ENCODE peak calls at places on chromosomes 3 and 15, in eight cellular contexts. One of them, this sample, is unnamed.

GRCh38 chr15:55654541-55654940 is 66.4 kb upstream of the PYGO1 start:
- DNase-seq in lower lobe of right lung: no peak
- DNase-seq in AG04450: peak; percentile 3
- DNase-seq in astrocyte of the spinal cord: peak; percentile 26
- DNase-seq in ovary: no peak
- DNase-seq in neural progenitor cell: no peak
- DNase-seq in tibial artery: no peak
- DNase-seq in Calu3: no peak
- DNase-seq in this sample: peak; percentile 32

GRCh38 chr15:57675481-57676181 is 30.9 kb upstream of the POLR2M start:
- DNase-seq in tibial artery: no peak
- DNase-seq in neural progenitor cell: no peak
- DNase-seq in ovary: no peak
- DNase-seq in Calu3: peak; percentile 70
- DNase-seq in astrocyte of the spinal cord: no peak
- DNase-seq in AG04450: no peak
- DNase-seq in lower lobe of right lung: no peak
- DNase-seq in this sample: no peak

GRCh38 chr3:152400912-152401311 is 132.2 kb downstream of the MBNL1 start:
- DNase-seq in tibial artery: no peak
- DNase-seq in neural progenitor cell: no peak
- DNase-seq in lower lobe of right lung: no peak
- DNase-seq in astrocyte of the spinal cord: peak; percentile 72
- DNase-seq in Calu3: no peak
- DNase-seq in AG04450: peak; percentile 59
- DNase-seq in ovary: no peak
- DNase-seq in this sample: peak; percentile 44

GRCh38 chr15:31004220-31004733 is 12.8 kb upstream of the MTMR10 start:
- DNase-seq in Calu3: no peak
- DNase-seq in neural progenitor cell: peak; percentile 55
- DNase-seq in lower lobe of right lung: no peak
- DNase-seq in AG04450: no peak
- DNase-seq in tibial artery: no peak
- DNase-seq in astrocyte of the spinal cord: no peak
- DNase-seq in ovary: no peak
- DNase-seq in this sample: no peak

GRCh38 chr15:51499379-51499976 is 123.1 kb downstream of the DMXL2 start:
- DNase-seq in astrocyte of the spinal cord: peak; percentile 48
- DNase-seq in Calu3: peak; percentile 11
- DNase-seq in ovary: no peak
- DNase-seq in neural progenitor cell: peak; percentile 49
- DNase-seq in tibial artery: no peak
- DNase-seq in lower lobe of right lung: no peak
- DNase-seq in AG04450: peak; percentile 15
- DNase-seq in this sample: peak; percentile 66

GRCh38 chr3:79297242-79297641 is 470.6 kb downstream of the ROBO1 start:
- DNase-seq in lower lobe of right lung: no peak
- DNase-seq in AG04450: peak; percentile 85
- DNase-seq in tibial artery: no peak
- DNase-seq in neural progenitor cell: no peak
- DNase-seq in astrocyte of the spinal cord: peak; percentile 93
- DNase-seq in ovary: no peak
- DNase-seq in Calu3: no peak
- DNase-seq in this sample: peak; percentile 92

GRCh38 chr3:184255291-184256039 is 5.9 kb downstream of the CAMK2N2 start:
- DNase-seq in Calu3: no peak
- DNase-seq in neural progenitor cell: no peak
- DNase-seq in ovary: no peak
- DNase-seq in tibial artery: no peak
- DNase-seq in lower lobe of right lung: no peak
- DNase-seq in astrocyte of the spinal cord: no peak
- DNase-seq in AG04450: no peak
- DNase-seq in this sample: no peak

GRCh38 chr3:187951452-187952190 is 202.3 kb upstream of the LPP start:
- DNase-seq in ovary: no peak
- DNase-seq in neural progenitor cell: no peak
- DNase-seq in lower lobe of right lung: no peak
- DNase-seq in tibial artery: no peak
- DNase-seq in astrocyte of the spinal cord: no peak
- DNase-seq in Calu3: no peak
- DNase-seq in AG04450: no peak
- DNase-seq in this sample: no peak

GRCh38 chr3:156705761-156706631 is 31.6 kb downstream of the TIPARP start:
- DNase-seq in AG04450: no peak
- DNase-seq in neural progenitor cell: no peak
- DNase-seq in lower lobe of right lung: no peak
- DNase-seq in ovary: no peak
- DNase-seq in Calu3: no peak
- DNase-seq in tibial artery: no peak
- DNase-seq in astrocyte of the spinal cord: no peak
- DNase-seq in this sample: no peak

GRCh38 chr15:62972814-62973213 is 69.7 kb upstream of the TPM1 start:
- DNase-seq in AG04450: peak; percentile 36
- DNase-seq in lower lobe of right lung: no peak
- DNase-seq in ovary: no peak
- DNase-seq in astrocyte of the spinal cord: peak; percentile 41
- DNase-seq in Calu3: peak; percentile 30
- DNase-seq in tibial artery: no peak
- DNase-seq in neural progenitor cell: no peak
- DNase-seq in this sample: peak; percentile 72

GRCh38 chr3:64501298-64501906 is 186.4 kb downstream of the ADAMTS9 start:
- DNase-seq in neural progenitor cell: peak; percentile 15
- DNase-seq in ovary: no peak
- DNase-seq in tibial artery: no peak
- DNase-seq in astrocyte of the spinal cord: peak; percentile 45
- DNase-seq in lower lobe of right lung: no peak
- DNase-seq in Calu3: no peak
- DNase-seq in AG04450: peak; percentile 96
- DNase-seq in this sample: no peak

GRCh38 chr15:26628879-26629529 is 143.9 kb downstream of the GABRB3 start:
- DNase-seq in lower lobe of right lung: peak; percentile 85
- DNase-seq in Calu3: no peak
- DNase-seq in neural progenitor cell: peak; percentile 50
- DNase-seq in astrocyte of the spinal cord: no peak
- DNase-seq in ovary: peak; percentile 88
- DNase-seq in AG04450: no peak
- DNase-seq in tibial artery: no peak
- DNase-seq in this sample: peak; percentile 11

GRCh38 chr3:55659701-55660100 is 172.6 kb upstream of the WNT5A start:
- DNase-seq in astrocyte of the spinal cord: no peak
- DNase-seq in ovary: no peak
- DNase-seq in AG04450: no peak
- DNase-seq in Calu3: no peak
- DNase-seq in tibial artery: no peak
- DNase-seq in neural progenitor cell: no peak
- DNase-seq in lower lobe of right lung: no peak
- DNase-seq in this sample: no peak

GRCh38 chr3:101784850-101785613 is 6.0 kb downstream of the NXPE3 start:
- DNase-seq in tibial artery: no peak
- DNase-seq in ovary: no peak
- DNase-seq in astrocyte of the spinal cord: no peak
- DNase-seq in neural progenitor cell: no peak
- DNase-seq in lower lobe of right lung: no peak
- DNase-seq in Calu3: no peak
- DNase-seq in AG04450: no peak
- DNase-seq in this sample: no peak

GRCh38 chr15:100249096-100249815 is 92.5 kb downstream of the ADAMTS17 start:
- DNase-seq in tibial artery: no peak
- DNase-seq in AG04450: no peak
- DNase-seq in neural progenitor cell: no peak
- DNase-seq in astrocyte of the spinal cord: no peak
- DNase-seq in ovary: no peak
- DNase-seq in Calu3: no peak
- DNase-seq in lower lobe of right lung: no peak
- DNase-seq in this sample: no peak

GRCh38 chr3:32743934-32744333 is 58.9 kb downstream of the CNOT10 start:
- DNase-seq in lower lobe of right lung: no peak
- DNase-seq in AG04450: peak; percentile 15
- DNase-seq in tibial artery: no peak
- DNase-seq in neural progenitor cell: no peak
- DNase-seq in Calu3: no peak
- DNase-seq in astrocyte of the spinal cord: no peak
- DNase-seq in ovary: no peak
- DNase-seq in this sample: peak; percentile 80

GRCh38 chr3:101072299-101072698 is 79.1 kb upstream of the ABI3BP start:
- DNase-seq in neural progenitor cell: no peak
- DNase-seq in tibial artery: no peak
- DNase-seq in astrocyte of the spinal cord: peak; percentile 27
- DNase-seq in AG04450: no peak
- DNase-seq in Calu3: peak; percentile 40
- DNase-seq in ovary: no peak
- DNase-seq in lower lobe of right lung: no peak
- DNase-seq in this sample: peak; percentile 49

GRCh38 chr15:35522061-35522460 is 23.9 kb downstream of the DPH6 start:
- DNase-seq in tibial artery: no peak
- DNase-seq in AG04450: peak; percentile 3
- DNase-seq in Calu3: no peak
- DNase-seq in lower lobe of right lung: no peak
- DNase-seq in neural progenitor cell: no peak
- DNase-seq in astrocyte of the spinal cord: no peak
- DNase-seq in ovary: no peak
- DNase-seq in this sample: peak; percentile 52

DNA sequence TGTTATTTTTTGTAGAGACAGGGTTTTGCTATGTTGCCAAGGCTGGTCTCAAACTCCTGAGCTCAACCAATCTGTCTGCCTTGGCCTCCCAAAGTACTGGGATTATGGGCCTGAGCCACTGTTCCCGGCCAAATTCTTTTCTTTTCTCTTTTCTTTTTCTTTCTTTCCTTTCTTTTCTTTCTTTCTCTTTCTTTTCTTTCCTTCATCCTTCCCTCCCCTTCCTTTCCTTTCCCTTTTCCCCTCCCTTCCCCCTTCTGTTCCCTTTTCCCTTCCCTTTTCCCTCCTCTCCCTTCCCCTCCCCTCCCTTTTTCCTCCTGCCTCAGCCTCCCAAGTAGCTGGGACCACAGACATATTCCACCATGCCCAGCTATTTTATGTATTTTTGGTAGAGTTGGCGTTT is 3.1 kb upstream of the ARF4 start:
- DNase-seq in tibial artery: no peak
- DNase-seq in AG04450: no peak
- DNase-seq in lower lobe of right lung: no peak
- DNase-seq in Calu3: no peak
- DNase-seq in astrocyte of the spinal cord: no peak
- DNase-seq in neural progenitor cell: no peak
- DNase-seq in ovary: no peak
- DNase-seq in this sample: no peak
- TF ChIP-seq CTCF in tibial artery: no peak
- TF ChIP-seq CTCF in AG04450: no peak
- TF ChIP-seq CTCF in lower lobe of right lung: no peak
- TF ChIP-seq CTCF in Calu3: no peak
- TF ChIP-seq CTCF in astrocyte of the spinal cord: no peak
- TF ChIP-seq CTCF in neural progenitor cell: no peak
- TF ChIP-seq CTCF in ovary: no peak
- TF ChIP-seq CTCF in this sample: no peak

GRCh38 chr3:133930341-133930933 is 34.8 kb upstream of the RAB6B start:
- DNase-seq in AG04450: no peak
- DNase-seq in lower lobe of right lung: no peak
- DNase-seq in ovary: peak; percentile 13
- DNase-seq in astrocyte of the spinal cord: peak; percentile 82
- DNase-seq in Calu3: peak; percentile 62
- DNase-seq in neural progenitor cell: peak; percentile 81
- DNase-seq in tibial artery: no peak
- DNase-seq in this sample: peak; percentile 91
- TF ChIP-seq CTCF in AG04450: peak; percentile 86
- TF ChIP-seq CTCF in lower lobe of right lung: peak; percentile 47
- TF ChIP-seq CTCF in ovary: peak; percentile 19
- TF ChIP-seq CTCF in astrocyte of the spinal cord: peak; percentile 81
- TF ChIP-seq CTCF in Calu3: peak; percentile 89
- TF ChIP-seq CTCF in neural progenitor cell: peak; percentile 82
- TF ChIP-seq CTCF in tibial artery: peak; percentile 34
- TF ChIP-seq CTCF in this sample: peak; percentile 79

GRCh38 chr3:134916276-134916961 is 121.4 kb downstream of the EPHB1 start:
- DNase-seq in lower lobe of right lung: no peak
- DNase-seq in astrocyte of the spinal cord: no peak
- DNase-seq in AG04450: no peak
- DNase-seq in Calu3: no peak
- DNase-seq in ovary: no peak
- DNase-seq in neural progenitor cell: no peak
- DNase-seq in tibial artery: no peak
- DNase-seq in this sample: no peak
- TF ChIP-seq CTCF in lower lobe of right lung: no peak
- TF ChIP-seq CTCF in astrocyte of the spinal cord: no peak
- TF ChIP-seq CTCF in AG04450: no peak
- TF ChIP-seq CTCF in Calu3: no peak
- TF ChIP-seq CTCF in ovary: no peak
- TF ChIP-seq CTCF in neural progenitor cell: no peak
- TF ChIP-seq CTCF in tibial artery: no peak
- TF ChIP-seq CTCF in this sample: no peak

GRCh38 chr15:71506946-71507345 is 303.4 kb upstream of the NR2E3 start:
- DNase-seq in astrocyte of the spinal cord: no peak
- DNase-seq in lower lobe of right lung: no peak
- DNase-seq in ovary: no peak
- DNase-seq in neural progenitor cell: no peak
- DNase-seq in AG04450: no peak
- DNase-seq in tibial artery: no peak
- DNase-seq in Calu3: no peak
- DNase-seq in this sample: no peak
- TF ChIP-seq CTCF in astrocyte of the spinal cord: no peak
- TF ChIP-seq CTCF in lower lobe of right lung: no peak
- TF ChIP-seq CTCF in ovary: no peak
- TF ChIP-seq CTCF in neural progenitor cell: no peak
- TF ChIP-seq CTCF in AG04450: no peak
- TF ChIP-seq CTCF in tibial artery: no peak
- TF ChIP-seq CTCF in Calu3: no peak
- TF ChIP-seq CTCF in this sample: no peak

GRCh38 chr3:14440168-14440518 is 37.7 kb downstream of the SLC6A6 start:
- DNase-seq in lower lobe of right lung: no peak
- DNase-seq in astrocyte of the spinal cord: no peak
- DNase-seq in tibial artery: no peak
- DNase-seq in ovary: no peak
- DNase-seq in neural progenitor cell: no peak
- DNase-seq in AG04450: no peak
- DNase-seq in Calu3: no peak
- DNase-seq in this sample: no peak
- TF ChIP-seq CTCF in lower lobe of right lung: no peak
- TF ChIP-seq CTCF in astrocyte of the spinal cord: no peak
- TF ChIP-seq CTCF in tibial artery: no peak
- TF ChIP-seq CTCF in ovary: no peak
- TF ChIP-seq CTCF in neural progenitor cell: no peak
- TF ChIP-seq CTCF in AG04450: no peak
- TF ChIP-seq CTCF in Calu3: no peak
- TF ChIP-seq CTCF in this sample: no peak

This sample was measured in fibroblast of pulmonary artery.